ENCODE peak calls at places on chromosomes 6 and 20, in four cellular contexts. One of them, this sample, is unnamed.
A peak's percentile ranks its signal among the peaks of the same experiment; 100 is the strongest.

GRCh38 chr6:26502169-26502568 is 2.1 kb downstream of the BTN1A1 start:
- DNase-seq in NCI-H2171 treated with DMSO at 0.1 percent for 48 hours: no peak
- DNase-seq in CD4-positive, alpha-beta T cell: no peak
- DNase-seq in stimulated activated CD8-positive, alpha-beta memory T cell treated with anti-CD3 and anti-CD28 coated beads, Interleukin-7, amount 100 ng/mL, for 4 hours: no peak
- DNase-seq in this sample: no peak

GRCh38 chr20:64241061-64241460 is 14.5 kb upstream of the PCMTD2 start:
- DNase-seq in stimulated activated CD8-positive, alpha-beta memory T cell treated with anti-CD3 and anti-CD28 coated beads, Interleukin-7, amount 100 ng/mL, for 4 hours: no peak
- DNase-seq in CD4-positive, alpha-beta T cell: no peak
- DNase-seq in NCI-H2171 treated with DMSO at 0.1 percent for 48 hours: no peak
- DNase-seq in this sample: no peak

GRCh38 chr6:108029226-108029921 is 45.2 kb downstream of the OSTM1 start:
- DNase-seq in stimulated activated CD8-positive, alpha-beta memory T cell treated with anti-CD3 and anti-CD28 coated beads, Interleukin-7, amount 100 ng/mL, for 4 hours: no peak
- DNase-seq in NCI-H2171 treated with DMSO at 0.1 percent for 48 hours: peak; percentile 95
- DNase-seq in CD4-positive, alpha-beta T cell: no peak
- DNase-seq in this sample: no peak

GRCh38 chr6:128278876-128279275 is 241.5 kb downstream of the PTPRK start:
- DNase-seq in NCI-H2171 treated with DMSO at 0.1 percent for 48 hours: no peak
- DNase-seq in stimulated activated CD8-positive, alpha-beta memory T cell treated with anti-CD3 and anti-CD28 coated beads, Interleukin-7, amount 100 ng/mL, for 4 hours: no peak
- DNase-seq in CD4-positive, alpha-beta T cell: no peak
- DNase-seq in this sample: no peak

GRCh38 chr6:56865081-56865875 is 89.6 kb upstream of the BEND6 start:
- DNase-seq in CD4-positive, alpha-beta T cell: no peak
- DNase-seq in NCI-H2171 treated with DMSO at 0.1 percent for 48 hours: peak; percentile 70
- DNase-seq in stimulated activated CD8-positive, alpha-beta memory T cell treated with anti-CD3 and anti-CD28 coated beads, Interleukin-7, amount 100 ng/mL, for 4 hours: no peak
- DNase-seq in this sample: no peak

GRCh38 chr6:96724641-96725040 is 112.6 kb downstream of the GPR63 start:
- DNase-seq in CD4-positive, alpha-beta T cell: no peak
- DNase-seq in NCI-H2171 treated with DMSO at 0.1 percent for 48 hours: no peak
- DNase-seq in stimulated activated CD8-positive, alpha-beta memory T cell treated with anti-CD3 and anti-CD28 coated beads, Interleukin-7, amount 100 ng/mL, for 4 hours: no peak
- DNase-seq in this sample: no peak

GRCh38 chr6:56347526-56347925 is 100.1 kb upstream of the COL21A1 start:
- DNase-seq in NCI-H2171 treated with DMSO at 0.1 percent for 48 hours: no peak
- DNase-seq in CD4-positive, alpha-beta T cell: no peak
- DNase-seq in stimulated activated CD8-positive, alpha-beta memory T cell treated with anti-CD3 and anti-CD28 coated beads, Interleukin-7, amount 100 ng/mL, for 4 hours: no peak
- DNase-seq in this sample: no peak

GRCh38 chr6:63802606-63803206 is 167.1 kb downstream of the PHF3 start:
- DNase-seq in CD4-positive, alpha-beta T cell: no peak
- DNase-seq in NCI-H2171 treated with DMSO at 0.1 percent for 48 hours: no peak
- DNase-seq in stimulated activated CD8-positive, alpha-beta memory T cell treated with anti-CD3 and anti-CD28 coated beads, Interleukin-7, amount 100 ng/mL, for 4 hours: no peak
- DNase-seq in this sample: no peak

GRCh38 chr6:139547082-139547776 is 172.8 kb upstream of the CITED2 start:
- DNase-seq in stimulated activated CD8-positive, alpha-beta memory T cell treated with anti-CD3 and anti-CD28 coated beads, Interleukin-7, amount 100 ng/mL, for 4 hours: no peak
- DNase-seq in NCI-H2171 treated with DMSO at 0.1 percent for 48 hours: no peak
- DNase-seq in CD4-positive, alpha-beta T cell: no peak
- DNase-seq in this sample: no peak

GRCh38 chr6:108117427-108118358 is 43.2 kb upstream of the OSTM1 start:
- DNase-seq in CD4-positive, alpha-beta T cell: no peak
- DNase-seq in NCI-H2171 treated with DMSO at 0.1 percent for 48 hours: peak; percentile 42
- DNase-seq in stimulated activated CD8-positive, alpha-beta memory T cell treated with anti-CD3 and anti-CD28 coated beads, Interleukin-7, amount 100 ng/mL, for 4 hours: no peak
- DNase-seq in this sample: peak; percentile 13

GRCh38 chr6:129671442-129672344 is 38.3 kb downstream of the ARHGAP18 start:
- DNase-seq in CD4-positive, alpha-beta T cell: peak; percentile 17
- DNase-seq in NCI-H2171 treated with DMSO at 0.1 percent for 48 hours: no peak
- DNase-seq in stimulated activated CD8-positive, alpha-beta memory T cell treated with anti-CD3 and anti-CD28 coated beads, Interleukin-7, amount 100 ng/mL, for 4 hours: peak; percentile 66
- DNase-seq in this sample: peak; percentile 44

GRCh38 chr20:6026051-6026450 is 27.8 kb downstream of the LRRN4 start:
- DNase-seq in CD4-positive, alpha-beta T cell: no peak
- DNase-seq in stimulated activated CD8-positive, alpha-beta memory T cell treated with anti-CD3 and anti-CD28 coated beads, Interleukin-7, amount 100 ng/mL, for 4 hours: no peak
- DNase-seq in NCI-H2171 treated with DMSO at 0.1 percent for 48 hours: no peak
- DNase-seq in this sample: no peak

This sample was measured in effector memory CD8-positive, alpha-beta T cell.